ENCODE peak calls at places on chromosomes 3 and 15, in nine cellular contexts. One of them, this sample, is unnamed.

GRCh38 chr3:59425942-59426341 is 376.1 kb upstream of the CFAP20DC start:
- DNase-seq in testis: no peak
- DNase-seq in GM23248: no peak
- DNase-seq in CD4-positive, CD25-positive, alpha-beta regulatory T cell: peak
- DNase-seq in psoas muscle: no peak
- DNase-seq in aorta: no peak
- DNase-seq in CD8-positive, alpha-beta T cell: peak
- DNase-seq in lung: no peak
- DNase-seq in tibial artery: no peak
- DNase-seq in this sample: peak

GRCh38 chr3:151439652-151440125 is 21.2 kb downstream of the IGSF10 start:
- DNase-seq in testis: peak
- DNase-seq in GM23248: peak
- DNase-seq in CD4-positive, CD25-positive, alpha-beta regulatory T cell: peak
- DNase-seq in psoas muscle: no peak
- DNase-seq in aorta: no peak
- DNase-seq in CD8-positive, alpha-beta T cell: no peak
- DNase-seq in lung: no peak
- DNase-seq in tibial artery: no peak
- DNase-seq in this sample: peak

GRCh38 chr3:61381745-61382392 is 130.6 kb upstream of the FHIT start:
- DNase-seq in testis: peak
- DNase-seq in GM23248: peak
- DNase-seq in CD4-positive, CD25-positive, alpha-beta regulatory T cell: peak
- DNase-seq in psoas muscle: no peak
- DNase-seq in aorta: no peak
- DNase-seq in CD8-positive, alpha-beta T cell: no peak
- DNase-seq in lung: no peak
- DNase-seq in tibial artery: no peak
- DNase-seq in this sample: peak

GRCh38 chr3:13073042-13073906 is at the start of gene IQSEC1:
- DNase-seq in testis: peak
- DNase-seq in GM23248: peak
- DNase-seq in CD4-positive, CD25-positive, alpha-beta regulatory T cell: peak
- DNase-seq in psoas muscle: peak
- DNase-seq in aorta: peak
- DNase-seq in CD8-positive, alpha-beta T cell: peak
- DNase-seq in lung: no peak
- DNase-seq in tibial artery: peak
- DNase-seq in this sample: peak

GRCh38 chr15:98405013-98405412 is 243.3 kb upstream of the IGF1R start:
- DNase-seq in testis: no peak
- DNase-seq in GM23248: no peak
- DNase-seq in CD4-positive, CD25-positive, alpha-beta regulatory T cell: no peak
- DNase-seq in psoas muscle: no peak
- DNase-seq in aorta: no peak
- DNase-seq in CD8-positive, alpha-beta T cell: no peak
- DNase-seq in lung: no peak
- DNase-seq in tibial artery: no peak
- DNase-seq in this sample: no peak

GRCh38 chr3:58370407-58370806 is 37.7 kb downstream of the PXK start:
- DNase-seq in testis: no peak
- DNase-seq in GM23248: no peak
- DNase-seq in CD4-positive, CD25-positive, alpha-beta regulatory T cell: no peak
- DNase-seq in psoas muscle: no peak
- DNase-seq in aorta: no peak
- DNase-seq in CD8-positive, alpha-beta T cell: no peak
- DNase-seq in lung: no peak
- DNase-seq in tibial artery: no peak
- DNase-seq in this sample: no peak

GRCh38 chr3:72482589-72483249 is 365.5 kb downstream of the SHQ1 start:
- DNase-seq in testis: peak
- DNase-seq in GM23248: peak
- DNase-seq in CD4-positive, CD25-positive, alpha-beta regulatory T cell: peak
- DNase-seq in psoas muscle: peak
- DNase-seq in aorta: peak
- DNase-seq in CD8-positive, alpha-beta T cell: peak
- DNase-seq in lung: peak
- DNase-seq in tibial artery: peak
- DNase-seq in this sample: peak

GRCh38 chr3:111621535-111621934 is 26.4 kb upstream of the ZBED2 start:
- DNase-seq in testis: peak
- DNase-seq in GM23248: no peak
- DNase-seq in CD4-positive, CD25-positive, alpha-beta regulatory T cell: no peak
- DNase-seq in psoas muscle: no peak
- DNase-seq in aorta: no peak
- DNase-seq in CD8-positive, alpha-beta T cell: no peak
- DNase-seq in lung: no peak
- DNase-seq in tibial artery: no peak
- DNase-seq in this sample: no peak

GRCh38 chr3:139107424-139108252 is 62.9 kb upstream of the PRR23C start:
- DNase-seq in testis: no peak
- DNase-seq in GM23248: no peak
- DNase-seq in CD4-positive, CD25-positive, alpha-beta regulatory T cell: no peak
- DNase-seq in psoas muscle: no peak
- DNase-seq in aorta: no peak
- DNase-seq in CD8-positive, alpha-beta T cell: no peak
- DNase-seq in lung: no peak
- DNase-seq in tibial artery: no peak
- DNase-seq in this sample: peak

GRCh38 chr3:22360977-22361376 is 610.0 kb upstream of the ZNF385D start:
- DNase-seq in testis: no peak
- DNase-seq in GM23248: peak
- DNase-seq in CD4-positive, CD25-positive, alpha-beta regulatory T cell: no peak
- DNase-seq in psoas muscle: no peak
- DNase-seq in aorta: no peak
- DNase-seq in CD8-positive, alpha-beta T cell: no peak
- DNase-seq in lung: no peak
- DNase-seq in tibial artery: no peak
- DNase-seq in this sample: no peak

GRCh38 chr15:94844533-94845390 is 613.4 kb downstream of the MCTP2 start:
- DNase-seq in testis: peak
- DNase-seq in GM23248: peak
- DNase-seq in CD4-positive, CD25-positive, alpha-beta regulatory T cell: no peak
- DNase-seq in psoas muscle: peak
- DNase-seq in aorta: peak
- DNase-seq in CD8-positive, alpha-beta T cell: no peak
- DNase-seq in lung: peak
- DNase-seq in tibial artery: peak
- DNase-seq in this sample: no peak

GRCh38 chr3:61684386-61684785 is 123.0 kb downstream of the PTPRG start:
- DNase-seq in testis: no peak
- DNase-seq in GM23248: no peak
- DNase-seq in CD4-positive, CD25-positive, alpha-beta regulatory T cell: no peak
- DNase-seq in psoas muscle: no peak
- DNase-seq in aorta: no peak
- DNase-seq in CD8-positive, alpha-beta T cell: no peak
- DNase-seq in lung: no peak
- DNase-seq in tibial artery: no peak
- DNase-seq in this sample: no peak

GRCh38 chr3:193779933-193780332 is 186.9 kb downstream of the OPA1 start:
- DNase-seq in testis: no peak
- DNase-seq in GM23248: no peak
- DNase-seq in CD4-positive, CD25-positive, alpha-beta regulatory T cell: no peak
- DNase-seq in psoas muscle: no peak
- DNase-seq in aorta: no peak
- DNase-seq in CD8-positive, alpha-beta T cell: no peak
- DNase-seq in lung: no peak
- DNase-seq in tibial artery: no peak
- DNase-seq in this sample: no peak

GRCh38 chr15:71596672-71597071 is 213.7 kb upstream of the NR2E3 start:
- DNase-seq in testis: peak
- DNase-seq in GM23248: peak
- DNase-seq in CD4-positive, CD25-positive, alpha-beta regulatory T cell: no peak
- DNase-seq in psoas muscle: peak
- DNase-seq in aorta: peak
- DNase-seq in CD8-positive, alpha-beta T cell: no peak
- DNase-seq in lung: no peak
- DNase-seq in tibial artery: peak
- DNase-seq in this sample: no peak
- H3K27ac ChIP-seq in testis: peak
- H3K27ac ChIP-seq in GM23248: peak
- H3K27ac ChIP-seq in CD4-positive, CD25-positive, alpha-beta regulatory T cell: no peak
- H3K27ac ChIP-seq in psoas muscle: no peak
- H3K27ac ChIP-seq in aorta: peak
- H3K27ac ChIP-seq in CD8-positive, alpha-beta T cell: no peak
- H3K27ac ChIP-seq in lung: peak
- H3K27ac ChIP-seq in tibial artery: peak
- H3K27ac ChIP-seq in this sample: no peak

DNA sequence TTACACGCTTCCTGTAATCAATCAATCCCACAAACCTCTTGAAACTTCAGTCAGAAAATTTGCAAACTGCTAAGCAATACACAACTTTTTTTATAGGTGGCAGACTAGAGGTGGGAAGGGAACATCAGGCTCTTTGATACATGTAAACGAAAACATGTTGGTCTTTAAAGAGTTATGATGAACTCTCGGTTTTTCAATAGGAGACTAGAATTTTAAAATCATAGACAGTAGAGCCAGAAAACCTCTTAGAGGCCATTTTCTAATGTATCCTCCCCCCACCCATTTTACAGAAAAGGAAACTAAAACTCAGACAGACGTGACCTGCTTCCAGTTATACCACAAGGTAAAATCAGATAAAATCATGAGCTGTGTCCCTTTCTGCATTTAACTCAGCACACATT is 179.1 kb upstream of the LPP start:
- DNase-seq in testis: no peak
- DNase-seq in GM23248: no peak
- DNase-seq in CD4-positive, CD25-positive, alpha-beta regulatory T cell: peak
- DNase-seq in psoas muscle: no peak
- DNase-seq in aorta: no peak
- DNase-seq in CD8-positive, alpha-beta T cell: no peak
- DNase-seq in lung: no peak
- DNase-seq in tibial artery: no peak
- DNase-seq in this sample: no peak
- H3K4me3 ChIP-seq in testis: no peak
- H3K4me3 ChIP-seq in GM23248: no peak
- H3K4me3 ChIP-seq in CD4-positive, CD25-positive, alpha-beta regulatory T cell: peak
- H3K4me3 ChIP-seq in psoas muscle: no peak
- H3K4me3 ChIP-seq in aorta: no peak
- H3K4me3 ChIP-seq in CD8-positive, alpha-beta T cell: peak
- H3K4me3 ChIP-seq in lung: no peak
- H3K4me3 ChIP-seq in tibial artery: no peak
- H3K4me3 ChIP-seq in this sample: peak

GRCh38 chr15:84572231-84572630 is 28.6 kb upstream of the ZSCAN2 start:
- DNase-seq in testis: no peak
- DNase-seq in GM23248: peak
- DNase-seq in CD4-positive, CD25-positive, alpha-beta regulatory T cell: no peak
- DNase-seq in psoas muscle: no peak
- DNase-seq in aorta: no peak
- DNase-seq in CD8-positive, alpha-beta T cell: no peak
- DNase-seq in lung: no peak
- DNase-seq in tibial artery: no peak
- DNase-seq in this sample: no peak
- H3K27ac ChIP-seq in testis: no peak
- H3K27ac ChIP-seq in GM23248: no peak
- H3K27ac ChIP-seq in CD4-positive, CD25-positive, alpha-beta regulatory T cell: no peak
- H3K27ac ChIP-seq in psoas muscle: peak
- H3K27ac ChIP-seq in aorta: peak
- H3K27ac ChIP-seq in CD8-positive, alpha-beta T cell: no peak
- H3K27ac ChIP-seq in lung: no peak
- H3K27ac ChIP-seq in tibial artery: no peak
- H3K27ac ChIP-seq in this sample: no peak

DNA sequence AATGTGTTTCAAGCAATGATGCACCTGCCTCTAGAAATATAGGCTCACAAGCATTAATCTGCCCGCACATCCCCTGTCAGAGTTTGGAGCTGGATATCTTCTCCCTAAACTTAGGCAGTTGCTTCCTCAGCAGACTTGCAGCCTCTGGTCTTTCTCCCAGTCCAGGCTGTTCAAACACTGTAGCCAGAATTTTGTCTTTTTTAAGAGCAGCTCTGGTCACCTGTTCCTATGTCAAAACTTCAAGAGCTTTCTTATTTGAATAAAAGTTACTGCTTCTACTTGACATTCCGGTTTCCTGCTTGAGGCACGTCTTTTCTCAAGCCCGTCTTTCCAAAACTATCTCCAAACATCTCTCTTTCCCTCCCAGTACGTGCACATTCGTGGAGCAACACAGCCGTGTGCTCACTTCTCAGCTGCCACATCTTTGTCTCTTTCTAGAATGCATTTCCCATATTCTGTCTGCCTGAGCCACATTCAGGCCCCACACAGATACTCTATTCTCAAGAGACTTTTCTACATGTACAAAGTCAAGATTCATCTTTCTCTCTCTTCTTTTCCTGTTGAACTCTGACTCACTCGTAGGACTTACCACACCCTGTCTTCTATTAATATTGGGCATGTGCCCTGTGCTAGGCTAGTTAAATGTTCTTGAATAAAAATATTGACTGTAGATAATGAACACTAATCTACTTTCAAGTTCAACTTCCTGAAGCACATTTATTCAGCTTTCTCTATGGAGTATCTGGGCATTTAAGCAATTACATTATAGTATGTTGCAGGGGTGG is 307.7 kb upstream of the SOX2 start:
- DNase-seq in testis: no peak
- DNase-seq in GM23248: no peak
- DNase-seq in CD4-positive, CD25-positive, alpha-beta regulatory T cell: no peak
- DNase-seq in psoas muscle: no peak
- DNase-seq in aorta: no peak
- DNase-seq in CD8-positive, alpha-beta T cell: no peak
- DNase-seq in lung: no peak
- DNase-seq in tibial artery: no peak
- DNase-seq in this sample: no peak
- H3K4me3 ChIP-seq in testis: no peak
- H3K4me3 ChIP-seq in GM23248: no peak
- H3K4me3 ChIP-seq in CD4-positive, CD25-positive, alpha-beta regulatory T cell: no peak
- H3K4me3 ChIP-seq in psoas muscle: no peak
- H3K4me3 ChIP-seq in aorta: no peak
- H3K4me3 ChIP-seq in CD8-positive, alpha-beta T cell: no peak
- H3K4me3 ChIP-seq in lung: no peak
- H3K4me3 ChIP-seq in tibial artery: no peak
- H3K4me3 ChIP-seq in this sample: no peak

GRCh38 chr3:63561879-63562278 is 90.6 kb upstream of the SNTN start:
- DNase-seq in testis: no peak
- DNase-seq in GM23248: no peak
- DNase-seq in CD4-positive, CD25-positive, alpha-beta regulatory T cell: no peak
- DNase-seq in psoas muscle: no peak
- DNase-seq in aorta: no peak
- DNase-seq in CD8-positive, alpha-beta T cell: no peak
- DNase-seq in lung: no peak
- DNase-seq in tibial artery: no peak
- DNase-seq in this sample: no peak
- H3K27ac ChIP-seq in testis: no peak
- H3K27ac ChIP-seq in GM23248: no peak
- H3K27ac ChIP-seq in CD4-positive, CD25-positive, alpha-beta regulatory T cell: no peak
- H3K27ac ChIP-seq in psoas muscle: no peak
- H3K27ac ChIP-seq in aorta: no peak
- H3K27ac ChIP-seq in CD8-positive, alpha-beta T cell: no peak
- H3K27ac ChIP-seq in lung: no peak
- H3K27ac ChIP-seq in tibial artery: no peak
- H3K27ac ChIP-seq in this sample: no peak

DNA sequence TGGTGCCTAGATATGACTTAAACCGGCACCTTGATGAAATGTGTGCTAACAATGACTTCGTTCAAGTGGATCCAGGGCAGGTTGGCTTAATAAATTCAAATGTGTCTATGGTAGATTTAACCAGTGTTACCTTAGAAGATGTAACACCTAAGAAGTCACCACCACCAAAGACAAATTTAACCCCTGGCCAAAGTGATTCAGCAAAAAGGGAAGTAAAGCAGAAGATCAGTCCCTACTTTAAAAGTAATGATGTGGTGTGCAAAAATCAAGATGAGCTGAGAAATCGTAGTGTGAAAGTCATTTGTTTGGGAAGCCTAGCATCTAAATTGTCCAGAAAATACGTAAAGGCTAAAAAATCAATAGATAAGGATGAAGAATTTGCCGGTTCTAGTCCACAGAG is 1.1 kb downstream of the FAN1 start:
- DNase-seq in testis: no peak
- DNase-seq in GM23248: no peak
- DNase-seq in CD4-positive, CD25-positive, alpha-beta regulatory T cell: no peak
- DNase-seq in psoas muscle: no peak
- DNase-seq in aorta: no peak
- DNase-seq in CD8-positive, alpha-beta T cell: no peak
- DNase-seq in lung: no peak
- DNase-seq in tibial artery: no peak
- DNase-seq in this sample: no peak
- H3K4me3 ChIP-seq in testis: no peak
- H3K4me3 ChIP-seq in GM23248: peak
- H3K4me3 ChIP-seq in CD4-positive, CD25-positive, alpha-beta regulatory T cell: peak
- H3K4me3 ChIP-seq in psoas muscle: peak
- H3K4me3 ChIP-seq in aorta: no peak
- H3K4me3 ChIP-seq in CD8-positive, alpha-beta T cell: no peak
- H3K4me3 ChIP-seq in lung: no peak
- H3K4me3 ChIP-seq in tibial artery: no peak
- H3K4me3 ChIP-seq in this sample: peak

This sample was measured in naive thymus-derived CD4-positive, alpha-beta T cell.